ENCODE peak calls at places on chromosomes 5 and 9, in seven cellular contexts. L, X, F, O, T, B and W are unnamed samples.

GRCh38 chr9:135608999-135609317 is 30.4 kb downstream of the GLT6D1 start:
- DNase-seq in O (no peak), T (no peak), L (no peak), F (peak), X (no peak), B (no peak), W (no peak)

GRCh38 chr5:62082370-62082778 is 223.6 kb upstream of the KIF2A start:
- DNase-seq in T (no peak), L (no peak), O (no peak), F (no peak), B (no peak), X (no peak), W (no peak)

GRCh38 chr5:146662229-146662628 is 146.2 kb upstream of the GPR151 start:
- DNase-seq in F (peak), X (no peak), B (no peak), L (peak), O (no peak), T (no peak), W (no peak)

GRCh38 chr5:56124885-56125250 is 108.3 kb downstream of the ANKRD55 start:
- DNase-seq in L (no peak), T (no peak), B (no peak), F (no peak), O (no peak), X (no peak), W (no peak)

GRCh38 chr5:151130922-151131891 is 26.4 kb downstream of the ANXA6 start:
- DNase-seq in B (no peak), L (no peak), X (no peak), T (no peak), O (no peak), F (no peak), W (no peak)

GRCh38 chr9:121437891-121438290 is 61.8 kb downstream of the GGTA1 start:
- DNase-seq in O (no peak), X (no peak), B (no peak), L (no peak), T (no peak), F (no peak), W (no peak)

GRCh38 chr5:25713259-25713658 is 1068.5 kb upstream of the CDH10 start:
- DNase-seq in X (no peak), B (no peak), F (peak), L (no peak), O (no peak), T (peak), W (no peak)

GRCh38 chr9:87778996-87779395 is 53.1 kb downstream of the CTSL start:
- DNase-seq in B (no peak), L (no peak), F (no peak), X (no peak), T (no peak), O (no peak), W (no peak)

GRCh38 chr5:159100928-159101646 is 1.4 kb upstream of the EBF1 start:
- DNase-seq in L (no peak), X (no peak), O (no peak), F (no peak), B (no peak), T (no peak), W (peak)

GRCh38 chr5:122182491-122182921 is 53.2 kb downstream of the ZNF474 start:
- DNase-seq in X (no peak), O (peak), B (peak), L (no peak), F (peak), T (peak), W (no peak)

GRCh38 chr9:136576269-136576626 is 30.4 kb upstream of the NOTCH1 start:
- DNase-seq in X (no peak), T (no peak), O (no peak), B (no peak), L (no peak), F (no peak), W (no peak)

GRCh38 chr5:139677404-139678282 is 29.5 kb downstream of the CXXC5 start:
- DNase-seq in F (peak), X (no peak), O (no peak), T (peak), B (no peak), L (no peak), W (no peak)